ENCODE peak calls at places on chromosome 5, in nine cellular contexts. X is retinal pigment epithelial cell, Y is WERI-Rb-1, C is ascending aorta, J is PC-3, Z is AG09319, U is RWPE1, D is right atrium auricular region, F is left lung. H is an unnamed sample.
A peak's percentile ranks its signal among the peaks of the same experiment; 100 is the strongest.

GRCh38 chr5:149371296-149371962 is 7.7 kb downstream of the IL17B start:
- DNase-seq in X (no peak), Y (peak; percentile 75), C (no peak), J (peak; percentile 83), Z (no peak), U (peak; percentile 79), D (no peak), F (no peak), H (no peak)

GRCh38 chr5:56172225-56172624 is 60.9 kb downstream of the ANKRD55 start:
- DNase-seq in X (peak; percentile 41), Y (no peak), C (no peak), J (peak; percentile 3), Z (peak; percentile 64), U (no peak), D (peak; percentile 30), F (no peak), H (no peak)

GRCh38 chr5:15897609-15898008 is 282.0 kb downstream of the MARCHF11 start:
- DNase-seq in X (no peak), Y (no peak), C (no peak), J (no peak), Z (no peak), U (no peak), D (no peak), F (no peak), H (no peak)

GRCh38 chr5:104843822-104844221 is 1281.2 kb upstream of the NUDT12 start:
- DNase-seq in X (no peak), Y (no peak), C (no peak), J (no peak), Z (no peak), U (no peak), D (no peak), F (no peak), H (no peak)

GRCh38 chr5:32092938-32093812 is 80.9 kb downstream of the GOLPH3 start:
- DNase-seq in X (peak; percentile 31), Y (peak; percentile 84), C (no peak), J (peak; percentile 89), Z (peak; percentile 25), U (peak; percentile 75), D (peak; percentile 72), F (no peak), H (no peak)

GRCh38 chr5:74105126-74105780 is 479.3 kb downstream of the ARHGEF28 start:
- DNase-seq in X (no peak), Y (no peak), C (no peak), J (no peak), Z (no peak), U (no peak), D (no peak), F (no peak), H (no peak)

GRCh38 chr5:16871746-16872339 is 64.2 kb downstream of the MYO10 start:
- DNase-seq in X (no peak), Y (no peak), C (no peak), J (peak; percentile 80), Z (no peak), U (peak; percentile 37), D (no peak), F (no peak), H (no peak)

GRCh38 chr5:176188506-176189193 is 49.6 kb upstream of the SIMC1 start:
- DNase-seq in X (no peak), Y (no peak), C (no peak), J (no peak), Z (no peak), U (no peak), D (peak; percentile 46), F (no peak), H (no peak)

GRCh38 chr5:19488786-19489185 is 499.2 kb downstream of the CDH18 start:
- DNase-seq in X (no peak), Y (peak; percentile 59), C (no peak), J (no peak), Z (no peak), U (no peak), D (no peak), F (no peak), H (no peak)

GRCh38 chr5:80915716-80916115 is 44.4 kb upstream of the RASGRF2 start:
- DNase-seq in X (no peak), Y (no peak), C (no peak), J (peak; percentile 11), Z (no peak), U (no peak), D (no peak), F (no peak), H (no peak)

GRCh38 chr5:112848116-112848811 is 12.8 kb upstream of the SRP19 start:
- DNase-seq in X (peak; percentile 37), Y (peak; percentile 15), C (no peak), J (peak; percentile 66), Z (peak; percentile 36), U (peak; percentile 62), D (no peak), F (no peak), H (no peak)

GRCh38 chr5:122311400-122311887 is 593 bp upstream of the SNCAIP start:
- DNase-seq in X (no peak), Y (no peak), C (no peak), J (no peak), Z (no peak), U (no peak), D (no peak), F (no peak), H (no peak)

GRCh38 chr5:65989115-65989514 is 62.7 kb downstream of the ERBIN start:
- DNase-seq in X (no peak), Y (no peak), C (no peak), J (no peak), Z (no peak), U (no peak), D (no peak), F (no peak), H (no peak)

GRCh38 chr5:118450924-118451332 is 537.4 kb downstream of the DTWD2 start:
- DNase-seq in X (no peak), Y (no peak), C (no peak), J (no peak), Z (no peak), U (no peak), D (no peak), F (no peak), H (no peak)

GRCh38 chr5:33556330-33557328 is 115.9 kb downstream of the TARS1 start:
- DNase-seq in X (no peak), Y (no peak), C (no peak), J (peak; percentile 49), Z (no peak), U (no peak), D (no peak), F (no peak), H (no peak)

GRCh38 chr5:127754727-127755126 is 51.5 kb downstream of the CCDC192 start:
- DNase-seq in X (no peak), Y (no peak), C (no peak), J (no peak), Z (no peak), U (no peak), D (no peak), F (no peak), H (no peak)
- TF ChIP-seq CTCF in X (no peak), Y (no peak), C (no peak), J (no peak), Z (no peak), U (no peak), D (no peak), F (no peak), H (no peak)

DNA sequence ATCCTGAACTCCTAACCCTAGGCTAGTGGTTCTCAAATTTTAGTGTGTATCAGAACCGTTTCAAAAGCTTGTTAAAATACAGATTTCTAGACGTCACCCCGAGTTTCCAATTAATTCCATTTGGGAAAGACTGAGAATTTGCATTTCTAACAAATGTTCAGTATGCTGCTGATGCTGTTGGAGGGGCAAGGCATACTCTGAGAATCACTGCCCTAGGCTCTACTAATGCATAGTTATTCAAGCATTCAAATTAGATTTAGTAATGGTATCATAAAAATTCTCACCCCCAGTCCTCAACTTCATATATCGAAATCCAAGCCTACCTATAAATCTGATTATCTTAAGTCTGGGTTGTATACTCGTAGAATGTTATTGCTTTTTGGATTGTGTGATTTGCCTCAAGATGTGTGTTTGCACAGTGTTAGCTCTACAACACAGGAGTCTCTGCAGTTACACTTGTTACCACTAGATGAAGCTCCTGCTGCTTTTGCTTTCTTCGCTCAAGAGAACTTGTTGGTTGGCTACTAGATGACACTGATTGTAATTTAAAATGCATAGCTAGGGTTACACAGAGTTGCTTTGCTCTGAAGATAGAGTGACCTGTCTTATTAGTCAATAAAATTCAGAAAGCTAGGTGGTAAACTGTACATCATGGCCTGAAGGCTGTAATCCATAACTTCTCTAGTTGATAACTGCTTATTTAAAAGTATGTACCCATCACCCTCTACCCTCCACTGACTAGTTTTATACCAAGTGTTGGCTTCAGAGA is 7.5 kb upstream of the ERAP2 start:
- DNase-seq in X (no peak), Y (peak; percentile 27), C (no peak), J (peak; percentile 76), Z (peak; percentile 40), U (peak; percentile 68), D (no peak), F (no peak), H (no peak)
- TF ChIP-seq CTCF in X (peak; percentile 100), Y (peak; percentile 95), C (peak; percentile 89), J (peak; percentile 94), Z (peak; percentile 99), U (peak; percentile 94), D (peak; percentile 88), F (peak; percentile 92), H (peak; percentile 93)

DNA sequence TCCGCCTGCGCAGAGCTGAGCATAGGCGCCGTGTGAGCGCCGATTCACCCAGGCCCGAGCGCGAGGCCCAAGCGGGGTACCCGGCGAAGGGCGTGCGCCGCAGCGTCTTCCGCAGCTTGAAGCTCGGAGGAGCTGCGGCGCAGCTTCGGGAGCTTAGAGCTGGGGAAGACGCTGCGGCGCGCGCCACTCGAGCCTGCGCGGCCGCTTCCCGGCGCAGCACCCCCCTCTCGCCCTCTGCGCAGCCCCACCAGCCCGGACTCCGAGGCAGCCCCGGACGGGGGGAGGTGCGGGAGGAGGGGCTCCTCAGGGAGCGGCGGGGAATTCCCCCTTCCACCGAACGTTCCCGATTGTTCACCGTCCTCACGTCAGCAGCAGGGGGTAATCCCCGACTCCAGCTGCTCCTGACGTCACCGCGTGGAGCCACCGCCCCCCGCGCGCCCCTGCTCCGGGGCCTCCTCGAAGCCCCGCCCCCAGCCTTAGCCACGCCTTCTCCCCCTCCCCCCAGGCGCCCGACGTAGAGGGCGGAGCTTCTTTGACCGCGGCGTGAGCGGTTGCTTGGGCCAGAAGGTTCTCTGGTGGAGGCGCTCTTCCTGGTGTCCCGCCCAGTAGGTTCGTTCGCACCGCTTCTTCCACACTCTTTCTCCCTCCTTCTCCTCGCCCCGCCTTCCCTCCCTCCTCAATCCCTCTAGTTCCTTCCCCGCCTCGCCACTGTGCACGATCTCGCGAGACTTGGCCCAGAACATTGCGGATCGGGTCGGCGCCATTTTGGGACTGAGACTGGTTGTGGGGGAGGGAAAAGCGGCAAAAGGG is at the start of gene GPBP1:
- DNase-seq in X (peak; percentile 97), Y (peak; percentile 99), C (peak; percentile 96), J (peak; percentile 90), Z (peak; percentile 99), U (peak; percentile 99), D (peak; percentile 98), F (peak; percentile 97), H (peak; percentile 99)
- TF ChIP-seq CTCF in X (no peak), Y (no peak), C (no peak), J (no peak), Z (no peak), U (no peak), D (no peak), F (no peak), H (no peak)

DNA sequence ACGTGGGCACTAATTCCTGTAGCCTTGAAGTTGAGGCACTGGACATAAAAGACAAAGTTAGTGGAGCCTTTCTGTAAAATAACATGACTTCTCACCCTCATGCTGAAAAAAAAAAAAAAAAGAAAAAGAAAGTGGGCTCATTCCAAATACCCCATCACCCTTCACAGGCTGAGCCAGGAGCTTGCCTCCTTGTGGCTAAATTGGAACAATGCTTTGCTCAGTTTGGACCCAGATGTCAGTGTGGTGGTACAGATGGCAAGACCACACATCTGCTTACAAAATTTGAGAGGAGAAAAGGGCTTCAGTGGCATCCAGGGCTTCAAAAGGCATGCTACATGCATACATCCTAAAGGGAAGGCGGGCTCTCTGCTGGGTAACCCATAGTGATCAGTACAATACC is 342.8 kb downstream of the EBF1 start:
- DNase-seq in X (no peak), Y (no peak), C (no peak), J (no peak), Z (no peak), U (no peak), D (no peak), F (no peak), H (no peak)
- TF ChIP-seq CTCF in X (no peak), Y (no peak), C (peak; percentile 30), J (no peak), Z (peak; percentile 8), U (no peak), D (no peak), F (no peak), H (no peak)

H was measured in CD14-positive monocyte.